ENCODE peak calls at places on chromosomes 12 and 14, in nine cellular contexts. R, I, L, U, T, X, J, M and K are unnamed samples.
A peak's percentile ranks its signal among the peaks of the same experiment; 100 is the strongest.

GRCh38 chr14:105507247-105507646 is 16.2 kb downstream of the TEDC1 start:
- DNase-seq in R (no peak), I (no peak), L (no peak), U (no peak), T (no peak), X (no peak), J (no peak), M (no peak), K (no peak)

GRCh38 chr12:46610754-46611153 is 215.0 kb downstream of the SLC38A4 start:
- DNase-seq in R (no peak), I (no peak), L (no peak), U (no peak), T (no peak), X (no peak), J (no peak), M (no peak), K (no peak)

GRCh38 chr12:51954465-51955361 is 3.2 kb downstream of the ACVR1B start:
- DNase-seq in R (no peak), I (no peak), L (no peak), U (no peak), T (no peak), X (no peak), J (peak; percentile 60), M (no peak), K (no peak)

GRCh38 chr12:10214877-10215267 is 2.2 kb downstream of the GABARAPL1 start:
- DNase-seq in R (no peak), I (no peak), L (no peak), U (no peak), T (no peak), X (no peak), J (peak; percentile 63), M (no peak), K (no peak)

GRCh38 chr12:57237952-57238853 is 8.7 kb downstream of the SHMT2 start:
- DNase-seq in R (no peak), I (no peak), L (no peak), U (no peak), T (no peak), X (no peak), J (no peak), M (no peak), K (no peak)

GRCh38 chr14:95311752-95312151 is 8.0 kb downstream of the CLMN start:
- DNase-seq in R (no peak), I (no peak), L (no peak), U (no peak), T (peak; percentile 24), X (no peak), J (peak; percentile 18), M (no peak), K (peak; percentile 91)

GRCh38 chr14:61296707-61297502 is 15.8 kb upstream of the TMEM30B start:
- DNase-seq in R (no peak), I (peak; percentile 46), L (no peak), U (no peak), T (no peak), X (no peak), J (peak; percentile 63), M (no peak), K (no peak)

GRCh38 chr14:21191261-21191808 is 35.5 kb upstream of the OR5AU1 start:
- DNase-seq in R (no peak), I (no peak), L (no peak), U (no peak), T (no peak), X (no peak), J (no peak), M (no peak), K (no peak)

GRCh38 chr12:54840293-54840692 is 14.0 kb upstream of the MUCL1 start:
- DNase-seq in R (no peak), I (no peak), L (no peak), U (no peak), T (no peak), X (no peak), J (no peak), M (no peak), K (no peak)

GRCh38 chr14:77458249-77458950 is 507 bp downstream of the AHSA1 start:
- DNase-seq in R (peak; percentile 25), I (peak; percentile 28), L (no peak), U (no peak), T (no peak), X (no peak), J (peak; percentile 50), M (no peak), K (no peak)

GRCh38 chr14:96064866-96065265 is 25.7 kb downstream of the C14orf132 start:
- DNase-seq in R (no peak), I (no peak), L (no peak), U (no peak), T (no peak), X (no peak), J (no peak), M (no peak), K (no peak)

GRCh38 chr14:99944241-99944651 is 121.0 kb upstream of the EVL start:
- DNase-seq in R (no peak), I (no peak), L (no peak), U (no peak), T (no peak), X (no peak), J (no peak), M (no peak), K (no peak)

GRCh38 chr12:42119085-42119633 is 25.5 kb downstream of the GXYLT1 start:
- DNase-seq in R (no peak), I (peak; percentile 39), L (no peak), U (no peak), T (no peak), X (no peak), J (peak; percentile 95), M (no peak), K (no peak)

GRCh38 chr12:113056631-113057488 is at the start of gene DTX1:
- DNase-seq in R (peak; percentile 42), I (no peak), L (no peak), U (peak; percentile 28), T (no peak), X (no peak), J (no peak), M (no peak), K (no peak)